ENCODE peak calls at places on chromosomes 4 and X, in four cellular contexts. One of them, this sample, is unnamed.

GRCh38 chr4:107896158-107896645 is 35.1 kb upstream of the CYP2U1 start:
- DNase-seq in H1: no peak
- DNase-seq in K562: no peak
- DNase-seq in HepG2: peak
- DNase-seq in this sample: no peak

GRCh38 chr4:145315828-145316227 is 135.4 kb upstream of the OTUD4 start:
- DNase-seq in K562: no peak
- DNase-seq in H1: no peak
- DNase-seq in HepG2: no peak
- DNase-seq in this sample: no peak

GRCh38 chrX:19886888-19887531 is 390 bp downstream of the SH3KBP1 start:
- DNase-seq in HepG2: no peak
- DNase-seq in H1: no peak
- DNase-seq in K562: peak
- DNase-seq in this sample: no peak

GRCh38 chr4:71648923-71649322 is 135.0 kb downstream of the GC start:
- DNase-seq in HepG2: no peak
- DNase-seq in K562: no peak
- DNase-seq in H1: no peak
- DNase-seq in this sample: no peak

GRCh38 chrX:57899064-57899463 is 11.2 kb downstream of the ZXDA start:
- DNase-seq in K562: no peak
- DNase-seq in H1: no peak
- DNase-seq in HepG2: no peak
- DNase-seq in this sample: no peak

GRCh38 chr4:5292091-5292490 is 240.8 kb downstream of the STK32B start:
- DNase-seq in HepG2: no peak
- DNase-seq in K562: no peak
- DNase-seq in H1: no peak
- DNase-seq in this sample: no peak

GRCh38 chr4:24816797-24817196 is 21.4 kb downstream of the SOD3 start:
- DNase-seq in HepG2: no peak
- DNase-seq in K562: no peak
- DNase-seq in H1: no peak
- DNase-seq in this sample: no peak

GRCh38 chrX:44012484-44013096 is 39.4 kb upstream of the NDP start:
- DNase-seq in K562: no peak
- DNase-seq in H1: no peak
- DNase-seq in HepG2: no peak
- DNase-seq in this sample: no peak

GRCh38 chr4:100880012-100880411 is 362.2 kb upstream of the EMCN start:
- DNase-seq in HepG2: no peak
- DNase-seq in K562: no peak
- DNase-seq in H1: no peak
- DNase-seq in this sample: no peak

GRCh38 chr4:148445903-148446261 is 3.7 kb upstream of the NR3C2 start:
- DNase-seq in H1: no peak
- DNase-seq in K562: no peak
- DNase-seq in HepG2: no peak
- DNase-seq in this sample: no peak

GRCh38 chr4:113998531-113998930 is 19.1 kb upstream of the ARSJ start:
- DNase-seq in H1: no peak
- DNase-seq in HepG2: no peak
- DNase-seq in K562: no peak
- DNase-seq in this sample: no peak

GRCh38 chrX:13009844-13010243 is 34.6 kb downstream of the FAM9C start:
- DNase-seq in K562: no peak
- DNase-seq in H1: no peak
- DNase-seq in HepG2: no peak
- DNase-seq in this sample: no peak

GRCh38 chrX:34656467-34656841 is 631 bp downstream of the TMEM47 start:
- DNase-seq in K562: no peak
- DNase-seq in HepG2: no peak
- DNase-seq in H1: no peak
- DNase-seq in this sample: no peak

GRCh38 chr4:76354517-76355473 is 48.3 kb downstream of the STBD1 start:
- DNase-seq in K562: no peak
- DNase-seq in HepG2: no peak
- DNase-seq in H1: no peak
- DNase-seq in this sample: no peak

GRCh38 chr4:43253511-43253910 is 361.0 kb downstream of the GRXCR1 start:
- DNase-seq in K562: no peak
- DNase-seq in H1: no peak
- DNase-seq in HepG2: no peak
- DNase-seq in this sample: no peak

GRCh38 chr4:83639849-83640493 is 104.1 kb downstream of the GPAT3 start:
- DNase-seq in K562: peak
- DNase-seq in HepG2: peak
- DNase-seq in H1: no peak
- DNase-seq in this sample: peak

GRCh38 chrX:43815209-43815608 is 67.0 kb downstream of the MAOB start:
- DNase-seq in K562: no peak
- DNase-seq in H1: no peak
- DNase-seq in HepG2: no peak
- DNase-seq in this sample: no peak

GRCh38 chrX:155020591-155020990 is 1.9 kb downstream of the F8 start:
- DNase-seq in K562: no peak
- DNase-seq in H1: no peak
- DNase-seq in HepG2: no peak
- DNase-seq in this sample: no peak

GRCh38 chrX:3815896-3816664 is 102.6 kb upstream of the PRKX start:
- DNase-seq in K562: peak
- DNase-seq in H1: no peak
- DNase-seq in HepG2: peak
- DNase-seq in this sample: peak

GRCh38 chrX:12237771-12238170 is 99.5 kb downstream of the FRMPD4 start:
- DNase-seq in HepG2: no peak
- DNase-seq in K562: no peak
- DNase-seq in H1: no peak
- DNase-seq in this sample: no peak

GRCh38 chr4:36283912-36284465 is 2.6 kb downstream of the DTHD1 start:
- DNase-seq in H1: no peak
- DNase-seq in HepG2: no peak
- DNase-seq in K562: no peak
- DNase-seq in this sample: no peak

GRCh38 chrX:149630681-149631292 is 805 bp downstream of the TMEM185A start:
- DNase-seq in K562: peak
- DNase-seq in H1: no peak
- DNase-seq in HepG2: peak
- DNase-seq in this sample: no peak

GRCh38 chr4:124212835-124213640 is 499.5 kb downstream of the ANKRD50 start:
- DNase-seq in HepG2: no peak
- DNase-seq in H1: no peak
- DNase-seq in K562: no peak
- DNase-seq in this sample: no peak

GRCh38 chr4:167897116-167897515 is 195.2 kb upstream of the ANXA10 start:
- DNase-seq in HepG2: peak
- DNase-seq in H1: peak
- DNase-seq in K562: no peak
- DNase-seq in this sample: no peak

GRCh38 chr4:53551963-53552362 is 39.3 kb downstream of the LNX1 start:
- DNase-seq in K562: no peak
- DNase-seq in H1: no peak
- DNase-seq in HepG2: no peak
- DNase-seq in this sample: no peak

GRCh38 chr4:173699841-173700475 is 169.9 kb upstream of the HAND2 start:
- DNase-seq in HepG2: no peak
- DNase-seq in H1: no peak
- DNase-seq in K562: no peak
- DNase-seq in this sample: no peak

GRCh38 chr4:1207603-1208265 is 35.4 kb upstream of the SPON2 start:
- DNase-seq in K562: no peak
- DNase-seq in H1: no peak
- DNase-seq in HepG2: no peak
- DNase-seq in this sample: no peak

GRCh38 chr4:48831532-48832015 is 686 bp downstream of the OCIAD1 start:
- DNase-seq in HepG2: no peak
- DNase-seq in H1: no peak
- DNase-seq in K562: no peak
- DNase-seq in this sample: peak

GRCh38 chrX:79153348-79153747 is 8.9 kb downstream of the GPR174 start:
- DNase-seq in HepG2: no peak
- DNase-seq in H1: no peak
- DNase-seq in K562: no peak
- DNase-seq in this sample: no peak
- TF ChIP-seq CEBPB in HepG2: no peak
- TF ChIP-seq CEBPB in H1: no peak
- TF ChIP-seq CEBPB in K562: no peak
- TF ChIP-seq CEBPB in this sample: no peak

DNA sequence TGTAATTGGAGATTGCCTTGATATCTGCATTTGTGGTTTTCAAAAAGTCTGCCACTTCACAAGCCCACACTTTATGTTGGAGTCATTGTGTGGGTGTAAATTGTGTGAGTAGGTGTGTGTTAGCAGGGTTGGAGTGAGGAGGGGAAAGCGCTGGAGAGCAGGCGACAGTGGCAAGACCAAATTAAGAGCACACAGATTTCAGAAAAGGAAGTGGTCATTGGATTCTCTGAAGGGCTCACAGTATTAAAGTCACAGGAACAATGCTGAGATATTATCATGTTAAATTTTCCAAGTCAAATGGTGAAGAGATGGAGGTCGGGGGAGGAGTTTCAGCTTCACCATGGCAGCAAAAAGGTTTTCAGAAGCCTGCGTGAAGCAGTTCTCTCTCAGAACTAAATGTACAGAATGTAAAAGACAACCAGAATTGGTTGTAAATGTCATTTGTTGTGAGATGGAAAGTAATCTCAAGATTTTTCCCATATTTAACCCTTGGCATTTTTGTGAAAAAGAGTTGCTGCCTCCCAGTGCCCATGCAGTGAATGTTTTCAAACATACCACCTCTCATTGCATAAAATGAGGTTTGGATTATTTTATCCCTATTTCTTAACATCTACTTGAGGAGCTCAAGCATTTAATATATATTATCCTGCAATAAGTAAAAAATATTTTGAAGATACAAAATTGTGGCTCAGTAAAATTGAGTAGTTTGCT is 265.9 kb downstream of the ZNF674 start:
- DNase-seq in K562: no peak
- DNase-seq in H1: no peak
- DNase-seq in HepG2: no peak
- DNase-seq in this sample: no peak
- TF ChIP-seq CHD2 in K562: no peak
- TF ChIP-seq CHD2 in H1: no peak
- TF ChIP-seq CHD2 in HepG2: no peak
- TF ChIP-seq CHD2 in this sample: no peak

DNA sequence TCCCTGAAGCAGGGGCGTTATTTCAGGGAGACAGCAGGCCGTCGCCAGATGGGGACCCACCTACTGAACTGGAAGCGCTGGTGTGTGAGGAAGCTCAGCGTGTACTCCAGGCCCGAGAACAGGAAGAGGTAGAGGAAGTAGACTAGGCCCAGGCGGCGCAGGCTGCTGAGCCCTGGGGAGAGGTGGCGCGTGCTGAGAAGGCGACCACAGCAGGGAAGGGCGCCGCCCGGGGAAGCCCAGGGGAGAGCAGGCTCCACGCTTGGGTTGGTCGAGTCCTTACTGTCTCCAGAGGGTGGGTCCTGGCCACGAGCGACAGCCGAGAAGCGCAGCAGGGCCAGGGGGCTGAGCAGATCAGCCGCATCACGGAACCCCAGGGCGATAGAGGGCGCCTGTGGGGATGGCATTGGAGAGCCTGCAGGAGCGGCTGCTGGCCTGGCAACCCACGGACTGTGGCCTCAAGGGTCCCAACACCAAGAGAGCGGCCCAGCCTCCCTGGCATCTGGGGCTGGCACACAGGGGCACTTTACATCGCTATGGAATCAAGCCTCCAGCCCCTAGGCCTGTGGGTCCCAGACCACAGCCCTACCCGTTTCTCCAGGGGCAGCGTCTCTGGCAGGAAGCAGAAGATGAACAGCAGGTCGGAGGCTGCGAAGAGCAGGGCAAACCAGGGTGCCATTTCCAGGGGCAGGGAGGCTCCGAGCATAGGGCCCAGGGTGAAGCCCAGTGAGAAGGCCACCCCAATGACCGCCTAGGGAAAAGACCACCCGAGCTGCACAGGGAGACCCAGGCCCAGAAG is 31.2 kb downstream of the NOP14 start:
- DNase-seq in HepG2: no peak
- DNase-seq in K562: no peak
- DNase-seq in H1: no peak
- DNase-seq in this sample: peak
- TF ChIP-seq CREB1 in HepG2: no peak
- TF ChIP-seq CREB1 in K562: no peak
- TF ChIP-seq CREB1 in H1: no peak
- TF ChIP-seq CREB1 in this sample: no peak

DNA sequence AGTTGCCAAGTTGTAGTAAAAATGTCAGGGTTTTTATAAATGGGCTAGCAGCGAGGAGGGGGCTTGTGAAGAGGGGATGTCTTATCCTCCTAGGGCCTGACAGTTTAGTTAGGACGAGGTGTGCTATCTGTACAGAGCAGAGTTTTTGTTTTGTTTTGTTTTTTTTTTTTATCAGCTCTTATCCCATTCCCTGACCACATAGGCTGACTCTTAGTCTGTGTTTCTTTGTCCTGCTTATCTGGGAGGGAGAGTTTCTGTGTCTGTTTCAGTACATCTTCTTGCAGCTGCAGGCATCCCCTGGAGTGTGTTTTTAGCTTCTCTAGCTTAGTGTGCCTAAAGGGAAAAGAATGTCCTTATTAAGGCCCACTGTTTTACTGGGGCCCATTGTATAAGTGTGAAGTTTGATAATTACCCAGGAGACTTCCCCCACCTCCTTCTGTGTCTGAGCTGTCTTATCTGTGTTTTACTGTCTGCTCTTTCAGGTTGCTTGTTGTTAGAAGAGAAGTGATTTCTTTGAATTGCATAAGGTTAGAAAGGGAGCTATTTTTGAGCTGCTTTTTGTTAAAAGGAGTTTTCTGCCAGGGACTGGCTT is 32.0 kb downstream of the PAGE2 start:
- DNase-seq in HepG2: no peak
- DNase-seq in H1: no peak
- DNase-seq in K562: peak
- DNase-seq in this sample: no peak
- TF ChIP-seq CEBPB in HepG2: no peak
- TF ChIP-seq CEBPB in H1: no peak
- TF ChIP-seq CEBPB in K562: no peak
- TF ChIP-seq CEBPB in this sample: no peak

GRCh38 chrX:110204986-110205385 is 112.9 kb downstream of the AMMECR1 start:
- DNase-seq in HepG2: no peak
- DNase-seq in H1: no peak
- DNase-seq in K562: no peak
- DNase-seq in this sample: no peak
- TF ChIP-seq CHD2 in HepG2: no peak
- TF ChIP-seq CHD2 in H1: no peak
- TF ChIP-seq CHD2 in K562: no peak
- TF ChIP-seq CHD2 in this sample: no peak

GRCh38 chr4:38150021-38150671 is 189.9 kb downstream of the PTTG2 start:
- DNase-seq in H1: no peak
- DNase-seq in K562: no peak
- DNase-seq in HepG2: no peak
- DNase-seq in this sample: no peak
- TF ChIP-seq CREB1 in H1: no peak
- TF ChIP-seq CREB1 in K562: no peak
- TF ChIP-seq CREB1 in HepG2: no peak
- TF ChIP-seq CREB1 in this sample: no peak